ENCODE peak calls at places on chromosomes 3 and 15, in four cellular contexts. One of them, this sample, is unnamed.

GRCh38 chr3:194395201-194395600 is 3.9 kb downstream of the GP5 start:
- DNase-seq in H9: no peak
- DNase-seq in CD4-positive, alpha-beta T cell: no peak
- DNase-seq in Panc1: no peak
- DNase-seq in this sample: no peak

GRCh38 chr3:175940881-175941280 is 1081.7 kb downstream of the NAALADL2 start:
- DNase-seq in H9: peak; percentile 89
- DNase-seq in CD4-positive, alpha-beta T cell: no peak
- DNase-seq in Panc1: no peak
- DNase-seq in this sample: peak; percentile 58

GRCh38 chr15:78396186-78396814 is 41.7 kb upstream of the IREB2 start:
- DNase-seq in H9: no peak
- DNase-seq in CD4-positive, alpha-beta T cell: no peak
- DNase-seq in Panc1: no peak
- DNase-seq in this sample: no peak

GRCh38 chr15:44128443-44128842 is 66.6 kb downstream of the FRMD5 start:
- DNase-seq in H9: no peak
- DNase-seq in CD4-positive, alpha-beta T cell: no peak
- DNase-seq in Panc1: no peak
- DNase-seq in this sample: no peak

GRCh38 chr3:129490273-129490675 is 38.2 kb upstream of the RHO start:
- DNase-seq in H9: peak; percentile 90
- DNase-seq in CD4-positive, alpha-beta T cell: peak; percentile 30
- DNase-seq in Panc1: peak; percentile 82
- DNase-seq in this sample: peak; percentile 74

GRCh38 chr3:132785292-132785691 is 63.1 kb upstream of the NPHP3 start:
- DNase-seq in H9: no peak
- DNase-seq in CD4-positive, alpha-beta T cell: no peak
- DNase-seq in Panc1: no peak
- DNase-seq in this sample: no peak

GRCh38 chr3:194961149-194961548 is 275.5 kb downstream of the FAM43A start:
- DNase-seq in H9: no peak
- DNase-seq in CD4-positive, alpha-beta T cell: no peak
- DNase-seq in Panc1: no peak
- DNase-seq in this sample: no peak

GRCh38 chr3:114128826-114129225 is 50.0 kb downstream of the DRD3 start:
- DNase-seq in H9: no peak
- DNase-seq in CD4-positive, alpha-beta T cell: no peak
- DNase-seq in Panc1: no peak
- DNase-seq in this sample: no peak

GRCh38 chr15:89450076-89451006 is 46.0 kb downstream of the RHCG start:
- DNase-seq in H9: no peak
- DNase-seq in CD4-positive, alpha-beta T cell: no peak
- DNase-seq in Panc1: no peak
- DNase-seq in this sample: no peak

GRCh38 chr3:21028412-21028811 is 722.6 kb downstream of the ZNF385D start:
- DNase-seq in H9: no peak
- DNase-seq in CD4-positive, alpha-beta T cell: no peak
- DNase-seq in Panc1: no peak
- DNase-seq in this sample: no peak

GRCh38 chr3:114697441-114697840 is 403.6 kb downstream of the TIGIT start:
- DNase-seq in H9: no peak
- DNase-seq in CD4-positive, alpha-beta T cell: no peak
- DNase-seq in Panc1: no peak
- DNase-seq in this sample: no peak

GRCh38 chr15:74799843-74800558 is 12.6 kb upstream of the LMAN1L start:
- DNase-seq in H9: peak; percentile 86
- DNase-seq in CD4-positive, alpha-beta T cell: peak; percentile 79
- DNase-seq in Panc1: peak; percentile 45
- DNase-seq in this sample: peak; percentile 79

DNA sequence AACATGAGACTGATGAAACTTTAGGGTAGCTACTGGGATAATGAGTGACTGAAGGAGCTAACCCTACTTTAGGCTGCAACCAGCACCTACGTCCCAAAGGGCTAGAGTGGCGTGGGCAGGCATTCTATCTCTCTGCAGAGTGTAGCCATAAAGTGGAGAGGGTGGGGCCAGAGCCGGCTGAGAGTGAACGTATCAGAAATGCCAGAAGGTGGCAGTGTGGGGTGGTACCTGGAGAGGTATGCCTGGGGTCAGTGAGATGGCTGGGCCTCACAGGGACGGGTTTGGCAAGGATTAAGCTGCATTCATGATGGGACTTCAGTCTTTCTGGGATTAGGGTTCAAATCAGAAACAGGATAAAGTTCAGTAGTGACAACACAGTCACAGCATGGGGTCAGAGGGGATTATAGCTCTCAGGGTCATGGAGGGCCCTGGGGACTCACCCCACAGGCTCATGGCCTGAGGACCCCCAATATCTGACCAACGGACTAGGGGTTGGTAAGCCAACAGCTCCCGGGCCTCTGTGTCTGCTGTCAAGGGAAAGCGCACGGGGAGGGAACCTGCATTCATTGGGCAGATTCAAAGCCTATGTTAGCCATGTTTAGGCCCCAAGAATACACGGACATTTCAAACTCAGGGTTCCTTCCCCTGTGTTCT is 86.5 kb upstream of the FOXB1 start:
- DNase-seq in H9: peak; percentile 86
- DNase-seq in CD4-positive, alpha-beta T cell: peak; percentile 60
- DNase-seq in Panc1: peak; percentile 25
- DNase-seq in this sample: peak; percentile 72
- TF ChIP-seq CTCF in H9: peak; percentile 84
- TF ChIP-seq CTCF in CD4-positive, alpha-beta T cell: peak; percentile 68
- TF ChIP-seq CTCF in Panc1: peak; percentile 78
- TF ChIP-seq CTCF in this sample: peak; percentile 35

GRCh38 chr3:135018171-135018923 is 223.3 kb downstream of the EPHB1 start:
- DNase-seq in H9: no peak
- DNase-seq in CD4-positive, alpha-beta T cell: no peak
- DNase-seq in Panc1: no peak
- DNase-seq in this sample: no peak
- TF ChIP-seq CTCF in H9: no peak
- TF ChIP-seq CTCF in CD4-positive, alpha-beta T cell: no peak
- TF ChIP-seq CTCF in Panc1: no peak
- TF ChIP-seq CTCF in this sample: no peak

GRCh38 chr3:102098130-102098885 is 249.0 kb downstream of the NFKBIZ start:
- DNase-seq in H9: no peak
- DNase-seq in CD4-positive, alpha-beta T cell: no peak
- DNase-seq in Panc1: no peak
- DNase-seq in this sample: no peak
- TF ChIP-seq CTCF in H9: no peak
- TF ChIP-seq CTCF in CD4-positive, alpha-beta T cell: no peak
- TF ChIP-seq CTCF in Panc1: no peak
- TF ChIP-seq CTCF in this sample: no peak

GRCh38 chr3:98013428-98014349 is 21.4 kb downstream of the GABRR3 start:
- DNase-seq in H9: no peak
- DNase-seq in CD4-positive, alpha-beta T cell: no peak
- DNase-seq in Panc1: no peak
- DNase-seq in this sample: no peak
- TF ChIP-seq CTCF in H9: no peak
- TF ChIP-seq CTCF in CD4-positive, alpha-beta T cell: no peak
- TF ChIP-seq CTCF in Panc1: peak; percentile 28
- TF ChIP-seq CTCF in this sample: peak; percentile 10

This sample was measured in glutamatergic neuron.